ENCODE peak calls at places on chromosomes 3 and 15, in four cellular contexts. One of them, this sample, is unnamed.

GRCh38 chr3:136334209-136334608 is 84.1 kb downstream of the PCCB start:
- DNase-seq in heart left ventricle: no peak
- DNase-seq in adrenal gland: no peak
- DNase-seq in stomach: no peak
- DNase-seq in this sample: no peak

GRCh38 chr3:32813180-32813579 is 4.6 kb upstream of the TRIM71 start:
- DNase-seq in heart left ventricle: no peak
- DNase-seq in adrenal gland: no peak
- DNase-seq in stomach: no peak
- DNase-seq in this sample: no peak

GRCh38 chr15:23647421-23648375 is at the start of gene MAGEL2:
- DNase-seq in heart left ventricle: no peak
- DNase-seq in adrenal gland: peak; percentile 19
- DNase-seq in stomach: no peak
- DNase-seq in this sample: peak; percentile 27

GRCh38 chr3:151315846-151316245 is 774 bp downstream of the GPR87 start:
- DNase-seq in heart left ventricle: no peak
- DNase-seq in adrenal gland: no peak
- DNase-seq in stomach: no peak
- DNase-seq in this sample: no peak

GRCh38 chr3:38648659-38649499 is 608 bp downstream of the SCN5A start:
- DNase-seq in heart left ventricle: peak; percentile 22
- DNase-seq in adrenal gland: no peak
- DNase-seq in stomach: no peak
- DNase-seq in this sample: no peak

GRCh38 chr3:183502782-183503181 is 52.7 kb downstream of the KLHL6 start:
- DNase-seq in heart left ventricle: no peak
- DNase-seq in adrenal gland: no peak
- DNase-seq in stomach: no peak
- DNase-seq in this sample: no peak

GRCh38 chr15:71679223-71680078 is 130.9 kb upstream of the NR2E3 start:
- DNase-seq in heart left ventricle: no peak
- DNase-seq in adrenal gland: no peak
- DNase-seq in stomach: no peak
- DNase-seq in this sample: no peak

GRCh38 chr3:147574622-147575021 is 165.5 kb downstream of the ZIC1 start:
- DNase-seq in heart left ventricle: no peak
- DNase-seq in adrenal gland: no peak
- DNase-seq in stomach: no peak
- DNase-seq in this sample: no peak

GRCh38 chr15:68316061-68316804 is 38.7 kb downstream of the FEM1B start:
- DNase-seq in heart left ventricle: peak; percentile 16
- DNase-seq in adrenal gland: no peak
- DNase-seq in stomach: peak; percentile 26
- DNase-seq in this sample: peak; percentile 25

GRCh38 chr15:56737791-56738190 is 4.5 kb upstream of the ZNF280D start:
- DNase-seq in heart left ventricle: no peak
- DNase-seq in adrenal gland: no peak
- DNase-seq in stomach: no peak
- DNase-seq in this sample: no peak

GRCh38 chr3:197001972-197002700 is 27.5 kb downstream of the MELTF start:
- DNase-seq in heart left ventricle: peak; percentile 40
- DNase-seq in adrenal gland: peak; percentile 29
- DNase-seq in stomach: no peak
- DNase-seq in this sample: peak; percentile 73

GRCh38 chr3:134476306-134476705 is 9.5 kb downstream of the ANAPC13 start:
- DNase-seq in heart left ventricle: no peak
- DNase-seq in adrenal gland: no peak
- DNase-seq in stomach: no peak
- DNase-seq in this sample: no peak

GRCh38 chr3:4855676-4856075 is 123.6 kb upstream of the BHLHE40 start:
- DNase-seq in heart left ventricle: no peak
- DNase-seq in adrenal gland: no peak
- DNase-seq in stomach: no peak
- DNase-seq in this sample: no peak

GRCh38 chr3:11096266-11097135 is 57.8 kb upstream of the HRH1 start:
- DNase-seq in heart left ventricle: peak; percentile 64
- DNase-seq in adrenal gland: peak; percentile 50
- DNase-seq in stomach: peak; percentile 38
- DNase-seq in this sample: peak; percentile 87

GRCh38 chr3:179045719-179046402 is 25.7 kb downstream of the ZMAT3 start:
- DNase-seq in heart left ventricle: no peak
- DNase-seq in adrenal gland: no peak
- DNase-seq in stomach: no peak
- DNase-seq in this sample: no peak

GRCh38 chr15:40344631-40345120 is 3.9 kb upstream of the CCDC9B start:
- DNase-seq in heart left ventricle: peak; percentile 61
- DNase-seq in adrenal gland: peak; percentile 63
- DNase-seq in stomach: peak; percentile 72
- DNase-seq in this sample: peak; percentile 58

DNA sequence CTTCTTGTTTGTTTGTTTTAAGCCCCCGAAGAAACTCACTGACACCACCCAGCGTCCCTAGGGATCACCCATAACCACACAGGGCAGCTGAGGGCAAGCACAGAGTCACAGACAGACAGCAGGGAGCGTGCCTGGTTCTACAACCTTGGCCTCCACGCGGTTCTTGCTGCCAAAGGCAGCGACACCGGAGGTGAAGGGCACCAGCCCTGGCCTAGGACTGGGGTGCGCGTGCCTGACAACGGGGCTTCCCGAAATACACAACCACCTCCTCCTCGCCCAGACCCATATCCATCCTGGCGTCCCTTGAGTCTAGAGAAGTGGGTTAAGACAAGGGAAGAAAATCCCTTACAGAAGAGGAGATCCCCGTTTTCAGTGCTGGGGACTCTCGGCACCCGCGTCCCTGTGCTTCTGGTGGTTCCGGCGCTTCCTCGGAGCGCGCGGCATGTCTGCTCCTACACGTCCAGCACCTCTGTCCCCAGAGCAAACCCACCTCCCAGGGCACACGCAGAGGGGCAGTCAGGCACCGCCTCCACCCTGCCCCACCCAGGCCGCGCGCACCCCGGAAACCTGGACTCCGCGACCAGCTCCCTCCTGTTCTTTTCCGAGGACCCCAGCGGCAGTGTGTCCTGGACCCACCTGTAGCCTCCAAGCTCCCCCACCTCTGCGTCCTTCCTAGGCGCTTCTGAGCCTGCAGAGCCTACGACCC is 911 bp downstream of the RFTN1 start:
- DNase-seq in heart left ventricle: peak; percentile 52
- DNase-seq in adrenal gland: peak; percentile 23
- DNase-seq in stomach: peak; percentile 26
- DNase-seq in this sample: peak; percentile 62
- TF ChIP-seq POLR2A in heart left ventricle: no peak
- TF ChIP-seq POLR2A in adrenal gland: no peak
- TF ChIP-seq POLR2A in stomach: no peak
- TF ChIP-seq POLR2A in this sample: no peak

GRCh38 chr3:107943860-107944543 is 146.8 kb downstream of the CD47 start:
- DNase-seq in heart left ventricle: no peak
- DNase-seq in adrenal gland: no peak
- DNase-seq in stomach: no peak
- DNase-seq in this sample: no peak
- H3K27ac ChIP-seq in heart left ventricle: no peak overlapping the region
- H3K27ac ChIP-seq in adrenal gland: no peak overlapping the region
- H3K27ac ChIP-seq in stomach: no peak overlapping the region
- H3K27ac ChIP-seq in this sample: no peak overlapping the region

GRCh38 chr3:181279239-181279565 is 289.7 kb upstream of the DNAJC19 start:
- DNase-seq in heart left ventricle: no peak
- DNase-seq in adrenal gland: no peak
- DNase-seq in stomach: no peak
- DNase-seq in this sample: no peak

GRCh38 chr3:181276358-181276896 is 286.9 kb upstream of the DNAJC19 start:
- DNase-seq in heart left ventricle: no peak
- DNase-seq in adrenal gland: no peak
- DNase-seq in stomach: no peak
- DNase-seq in this sample: no peak

GRCh38 chr3:181274025-181274424 is 284.5 kb upstream of the DNAJC19 start:
- DNase-seq in heart left ventricle: no peak
- DNase-seq in adrenal gland: no peak
- DNase-seq in stomach: no peak
- DNase-seq in this sample: no peak

GRCh38 chr3:181278468-181279238 is 289.1 kb upstream of the DNAJC19 start:
- DNase-seq in heart left ventricle: no peak
- DNase-seq in adrenal gland: no peak
- DNase-seq in stomach: no peak
- DNase-seq in this sample: no peak
- TF ChIP-seq CTCF in heart left ventricle: peak; percentile 20
- TF ChIP-seq CTCF in adrenal gland: peak; percentile 38
- TF ChIP-seq CTCF in stomach: no peak
- TF ChIP-seq CTCF in this sample: no peak

DNA sequence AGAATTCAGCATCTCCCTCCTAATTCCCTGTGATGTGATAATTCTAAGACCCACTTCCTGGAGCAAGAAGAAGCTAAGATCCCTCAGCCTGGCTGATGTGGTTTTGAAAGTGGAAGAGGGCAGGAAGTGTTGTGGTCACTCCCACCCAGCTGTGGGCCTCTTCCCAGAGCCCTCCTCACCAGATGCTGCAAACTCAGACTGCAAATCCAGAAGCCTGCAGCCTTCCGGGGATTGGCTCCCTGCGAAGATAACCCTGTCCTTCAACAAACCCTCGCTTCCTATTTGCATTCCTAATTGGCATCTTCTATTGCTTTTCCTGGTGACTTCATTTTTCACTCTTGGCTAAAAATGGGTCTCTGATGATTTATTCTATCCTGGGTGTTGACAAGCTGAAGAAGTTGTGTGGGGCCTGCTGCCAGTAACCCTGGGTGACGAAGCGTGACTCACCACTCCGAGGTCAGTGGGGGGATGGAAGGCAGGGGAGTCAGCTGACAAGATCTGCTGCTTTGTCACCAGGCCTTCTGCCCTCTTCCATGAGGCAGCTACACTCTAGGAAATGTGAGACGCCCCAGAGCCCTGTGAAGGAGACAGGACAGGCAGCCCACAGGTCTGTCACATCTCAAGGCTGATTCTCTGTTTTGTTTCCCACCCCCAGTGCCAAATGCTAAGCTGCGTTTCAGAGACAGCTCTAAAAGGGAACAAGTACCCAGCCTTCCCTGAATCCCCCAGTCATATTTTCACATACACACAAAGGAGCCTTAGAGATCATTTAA is 99.7 kb upstream of the LIPC start:
- DNase-seq in heart left ventricle: peak; percentile 94
- DNase-seq in adrenal gland: peak; percentile 96
- DNase-seq in stomach: peak; percentile 80
- DNase-seq in this sample: peak; percentile 94
- TF ChIP-seq POLR2A in heart left ventricle: no peak
- TF ChIP-seq POLR2A in adrenal gland: peak; percentile 56
- TF ChIP-seq POLR2A in stomach: no peak
- TF ChIP-seq POLR2A in this sample: peak; percentile 34

DNA sequence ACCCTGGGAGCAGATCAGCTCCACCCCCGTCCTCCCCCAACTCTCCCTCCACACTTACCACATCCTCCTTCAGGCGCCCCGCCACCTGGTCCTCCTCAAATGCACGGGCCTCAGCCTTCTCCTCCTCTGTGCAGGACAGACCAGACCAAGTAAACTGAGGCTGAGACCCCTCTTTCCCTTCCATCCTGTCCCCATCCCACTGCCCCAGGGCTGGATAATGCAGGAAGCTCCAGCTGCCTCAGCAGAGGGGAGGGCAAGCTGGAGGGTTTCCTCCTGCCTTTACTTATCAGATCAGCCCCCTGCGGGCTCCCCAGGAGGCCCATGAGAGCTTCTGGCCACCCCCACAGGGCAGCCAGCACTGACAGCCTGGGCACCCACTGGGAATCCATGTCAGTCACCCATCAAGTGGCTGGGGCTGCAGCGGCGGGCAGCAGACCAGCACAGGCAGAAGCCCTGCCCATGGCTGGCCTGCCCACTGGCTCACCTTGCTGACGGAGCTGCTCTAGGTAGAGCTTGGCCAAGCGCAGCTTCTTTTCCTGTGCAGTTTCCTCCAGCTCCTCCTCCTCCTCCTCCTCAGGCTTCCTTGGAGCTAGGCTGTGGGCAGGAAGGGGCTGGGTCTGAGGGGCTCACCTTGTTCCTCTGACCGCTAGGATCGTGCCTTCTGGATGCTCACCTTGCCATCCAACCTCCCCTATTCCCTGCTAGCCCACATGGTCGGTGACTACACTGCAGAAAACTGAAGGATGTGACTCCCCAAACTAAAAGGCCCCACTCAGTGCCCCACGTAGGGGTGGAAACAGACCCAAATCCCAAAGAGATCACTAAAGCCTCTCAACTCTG is 3.9 kb downstream of the RRP9 start:
- DNase-seq in heart left ventricle: peak; percentile 14
- DNase-seq in adrenal gland: no peak
- DNase-seq in stomach: peak; percentile 20
- DNase-seq in this sample: no peak
- H3K27ac ChIP-seq in heart left ventricle: no peak overlapping the region
- H3K27ac ChIP-seq in adrenal gland: no peak overlapping the region
- H3K27ac ChIP-seq in stomach: no peak overlapping the region
- H3K27ac ChIP-seq in this sample: no peak overlapping the region

GRCh38 chr3:111859061-111859973 is at the start of gene PHLDB2:
- DNase-seq in heart left ventricle: peak; percentile 89
- DNase-seq in adrenal gland: peak; percentile 66
- DNase-seq in stomach: peak; percentile 45
- DNase-seq in this sample: peak; percentile 79
- TF ChIP-seq CTCF in heart left ventricle: no peak
- TF ChIP-seq CTCF in adrenal gland: no peak
- TF ChIP-seq CTCF in stomach: no peak
- TF ChIP-seq CTCF in this sample: no peak

DNA sequence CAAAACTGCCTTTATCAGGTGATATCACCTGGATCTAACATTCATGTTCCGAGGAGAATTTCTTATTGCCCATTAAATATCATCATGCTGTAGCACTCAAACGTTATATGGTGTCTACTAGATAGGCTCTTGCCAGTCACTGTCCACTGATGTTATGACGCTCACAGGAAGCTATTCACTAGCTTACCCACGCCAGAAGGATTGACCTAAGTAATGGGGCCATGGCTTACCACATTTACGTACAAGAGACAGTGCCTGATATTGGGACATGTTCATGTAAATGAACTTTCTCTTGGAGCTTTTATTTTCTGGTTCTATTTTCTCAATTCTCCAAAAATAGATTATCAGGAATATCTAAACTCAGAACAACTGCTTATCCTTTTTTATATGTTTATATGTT is 91.7 kb upstream of the NAALADL2 start:
- DNase-seq in heart left ventricle: no peak
- DNase-seq in adrenal gland: no peak
- DNase-seq in stomach: no peak
- DNase-seq in this sample: no peak
- TF ChIP-seq POLR2A in heart left ventricle: no peak
- TF ChIP-seq POLR2A in adrenal gland: no peak
- TF ChIP-seq POLR2A in stomach: no peak
- TF ChIP-seq POLR2A in this sample: no peak

This sample was measured in ovary.